ENCODE peak calls at places on chromosomes 7 and 10, in four cellular contexts. M, C, R and O are unnamed samples.

GRCh38 chr7:157679607-157680006 is 342.8 kb downstream of the DNAJB6 start:
- DNase-seq in M (no peak), C (no peak), R (no peak), O (peak; percentile 41)

GRCh38 chr7:14888904-14889482 is 13.6 kb downstream of the DGKB start:
- DNase-seq in R (no peak), M (no peak), C (no peak), O (no peak)

GRCh38 chr10:43417950-43418768 is 9.2 kb upstream of the HNRNPF start:
- DNase-seq in M (no peak), R (peak; percentile 35), C (no peak), O (no peak)

GRCh38 chr10:100483876-100484666 is 21.3 kb downstream of the WNT8B start:
- DNase-seq in R (no peak), C (no peak), M (no peak), O (no peak)

GRCh38 chr10:14750900-14751575 is 23.7 kb downstream of the FAM107B start:
- DNase-seq in C (no peak), M (no peak), R (no peak), O (no peak)

GRCh38 chr7:264541-265191 is 25.3 kb upstream of the FOXL3 start:
- DNase-seq in R (no peak), C (no peak), M (peak; percentile 34), O (no peak)

GRCh38 chr7:142808802-142809583 is 38.2 kb downstream of the PRSS2 start:
- DNase-seq in M (no peak), C (no peak), R (peak; percentile 95), O (no peak)

GRCh38 chr7:48301201-48301600 is 129.9 kb downstream of the ABCA13 start:
- DNase-seq in R (no peak), M (no peak), C (no peak), O (no peak)

GRCh38 chr7:148924011-148924410 is 39.9 kb upstream of the EZH2 start:
- DNase-seq in R (no peak), C (no peak), M (no peak), O (no peak)
- H3K27ac ChIP-seq in R (no peak overlapping the region), C (no peak overlapping the region), M (no peak overlapping the region), O (no peak overlapping the region)

GRCh38 chr10:60796481-60796880 is 18.2 kb downstream of the CDK1 start:
- DNase-seq in R (no peak), C (no peak), M (no peak), O (no peak)
- H3K27ac ChIP-seq in R (no peak overlapping the region), C (no peak overlapping the region), M (no peak overlapping the region), O (no peak overlapping the region)

DNA sequence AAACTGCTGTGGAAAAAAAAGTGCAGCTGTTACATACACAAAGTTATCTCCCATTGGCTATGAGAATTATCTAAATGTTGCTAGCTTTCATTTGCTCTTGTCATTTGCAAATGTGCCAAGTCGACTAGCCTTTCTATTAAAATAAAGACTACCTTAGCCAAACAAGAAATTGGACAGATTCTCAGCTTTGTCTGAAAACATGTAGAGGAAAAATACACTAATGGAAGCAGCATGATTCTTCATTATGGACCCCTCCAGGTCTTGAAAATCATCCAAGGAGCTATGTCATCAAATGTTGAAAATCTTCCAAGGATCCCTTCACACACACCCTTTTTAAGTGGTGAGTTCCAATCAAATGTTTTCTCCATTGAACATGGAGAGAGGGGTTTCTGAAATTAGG is 237.7 kb downstream of the ETV1 start:
- DNase-seq in C (no peak), R (no peak), M (no peak), O (no peak)
- H3K27ac ChIP-seq in C (no peak overlapping the region), R (no peak overlapping the region), M (no peak overlapping the region), O (no peak overlapping the region)

GRCh38 chr7:73703985-73704639 is 15.4 kb downstream of the STX1A start:
- DNase-seq in C (no peak), R (no peak), M (no peak), O (no peak)

GRCh38 chr7:73702665-73703064 is 16.8 kb downstream of the STX1A start:
- DNase-seq in M (no peak), R (no peak), C (no peak), O (no peak)

GRCh38 chr7:73702226-73702625 is 17.2 kb downstream of the STX1A start:
- DNase-seq in C (no peak), R (no peak), M (no peak), O (no peak)

GRCh38 chr7:73703649-73703984 is 15.9 kb downstream of the STX1A start:
- DNase-seq in C (no peak), R (no peak), M (no peak), O (no peak)

DNA sequence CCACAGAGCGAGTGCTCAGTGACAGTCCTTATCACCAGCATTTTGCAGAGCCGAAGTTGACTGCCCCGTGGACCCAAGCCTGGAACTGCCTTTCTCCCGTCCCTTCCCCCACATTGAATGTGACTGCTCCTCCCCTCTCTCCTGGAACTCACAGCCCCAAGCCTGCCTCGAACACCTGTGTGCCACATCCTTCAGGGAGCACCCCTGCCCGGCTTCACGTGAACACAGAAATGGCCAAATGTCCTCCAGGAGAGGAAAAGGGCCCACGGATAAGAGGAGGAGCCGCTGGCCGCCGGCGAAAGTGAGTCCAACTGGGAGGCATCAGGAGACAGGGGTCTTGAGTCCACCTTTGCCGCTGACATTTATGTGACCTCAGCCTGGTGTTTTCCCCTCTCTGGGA is 16.2 kb downstream of the STX1A start:
- DNase-seq in R (no peak), M (no peak), C (no peak), O (no peak)
- H3K27ac ChIP-seq in R (no peak overlapping the region), M (no peak overlapping the region), C (no peak overlapping the region), O (no peak overlapping the region)